ENCODE peak calls at places on chromosomes 2 and 18, in five cellular contexts. N, M, J, Z and A are unnamed samples. For H3K9me3, the result is how much of the 10 kb centered on the place peaks cover.

GRCh38 chr2:40150206-40150765 is 301.6 kb downstream of the SLC8A1 start:
- DNase-seq in J (no peak), Z (no peak), M (no peak), N (no peak), A (no peak)

GRCh38 chr2:46315103-46315890 is 18.1 kb downstream of the EPAS1 start:
- DNase-seq in M (peak), Z (no peak), J (peak), N (peak), A (no peak)

GRCh38 chr2:61707984-61708852 is 145.6 kb downstream of the FAM161A start:
- DNase-seq in Z (no peak), J (peak), M (no peak), N (no peak), A (no peak)

GRCh38 chr18:49082714-49083688 is 132.2 kb upstream of the SMAD7 start:
- DNase-seq in J (no peak), M (no peak), N (no peak), Z (no peak), A (no peak)

GRCh38 chr18:30245756-30246515 is 796.6 kb downstream of the DSC3 start:
- DNase-seq in N (no peak), M (no peak), J (no peak), Z (no peak), A (no peak)

GRCh38 chr2:43224131-43224570 is 2.3 kb downstream of the ZFP36L2 start:
- DNase-seq in N (peak), M (peak), Z (peak), J (peak), A (peak)

GRCh38 chr2:152506843-152507242 is 171.9 kb downstream of the FMNL2 start:
- DNase-seq in M (no peak), J (peak), Z (no peak), N (no peak), A (no peak)

GRCh38 chr2:200810967-200811335 is 759 bp upstream of the BZW1 start:
- DNase-seq in Z (no peak), J (peak), N (no peak), M (no peak), A (no peak)

GRCh38 chr18:57906852-57907251 is 103.7 kb upstream of the ATP8B1 start:
- DNase-seq in J (no peak), N (no peak), Z (no peak), M (no peak), A (no peak)

GRCh38 chr18:59646946-59647307 is 50.3 kb downstream of the CCBE1 start:
- DNase-seq in J (peak), N (no peak), Z (no peak), M (no peak), A (no peak)

DNA sequence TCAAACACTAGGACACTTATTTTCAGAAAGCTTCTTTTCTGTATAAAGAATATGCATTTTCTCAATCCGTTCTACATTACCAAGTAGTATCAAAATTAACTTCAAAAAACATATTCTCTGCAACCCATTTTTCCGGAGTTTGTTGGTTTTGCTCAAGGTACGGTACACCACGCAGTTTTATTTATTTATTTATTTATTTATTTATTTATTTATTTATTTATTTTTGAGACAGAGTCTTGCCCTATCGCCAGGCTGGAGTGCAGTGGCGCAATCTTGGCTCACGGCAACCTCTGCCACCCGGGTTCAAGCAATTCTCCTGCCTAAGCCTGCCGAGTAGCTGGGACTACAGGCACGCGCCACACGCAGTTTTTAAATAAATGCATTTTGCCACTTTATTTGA is 900.3 kb downstream of the CBLN2 start:
- DNase-seq in N (no peak), Z (no peak), J (no peak), M (no peak), A (no peak)
- H3K9me3 ChIP-seq in N (under half), Z (under half), J (under half), M (under half), A (under half)

GRCh38 chr2:231312066-231312465 is 83.4 kb upstream of the B3GNT7 start:
- DNase-seq in N (no peak), M (no peak), Z (no peak), J (no peak), A (no peak)

GRCh38 chr2:231308219-231308618 is 87.3 kb upstream of the B3GNT7 start:
- DNase-seq in J (no peak), M (no peak), Z (no peak), N (no peak), A (no peak)

GRCh38 chr2:231306791-231307440 is 88.6 kb upstream of the B3GNT7 start:
- DNase-seq in N (no peak), M (peak), J (no peak), Z (no peak), A (no peak)

GRCh38 chr2:231305221-231305620 is 90.3 kb upstream of the B3GNT7 start:
- DNase-seq in M (no peak), N (no peak), Z (no peak), J (no peak), A (no peak)

DNA sequence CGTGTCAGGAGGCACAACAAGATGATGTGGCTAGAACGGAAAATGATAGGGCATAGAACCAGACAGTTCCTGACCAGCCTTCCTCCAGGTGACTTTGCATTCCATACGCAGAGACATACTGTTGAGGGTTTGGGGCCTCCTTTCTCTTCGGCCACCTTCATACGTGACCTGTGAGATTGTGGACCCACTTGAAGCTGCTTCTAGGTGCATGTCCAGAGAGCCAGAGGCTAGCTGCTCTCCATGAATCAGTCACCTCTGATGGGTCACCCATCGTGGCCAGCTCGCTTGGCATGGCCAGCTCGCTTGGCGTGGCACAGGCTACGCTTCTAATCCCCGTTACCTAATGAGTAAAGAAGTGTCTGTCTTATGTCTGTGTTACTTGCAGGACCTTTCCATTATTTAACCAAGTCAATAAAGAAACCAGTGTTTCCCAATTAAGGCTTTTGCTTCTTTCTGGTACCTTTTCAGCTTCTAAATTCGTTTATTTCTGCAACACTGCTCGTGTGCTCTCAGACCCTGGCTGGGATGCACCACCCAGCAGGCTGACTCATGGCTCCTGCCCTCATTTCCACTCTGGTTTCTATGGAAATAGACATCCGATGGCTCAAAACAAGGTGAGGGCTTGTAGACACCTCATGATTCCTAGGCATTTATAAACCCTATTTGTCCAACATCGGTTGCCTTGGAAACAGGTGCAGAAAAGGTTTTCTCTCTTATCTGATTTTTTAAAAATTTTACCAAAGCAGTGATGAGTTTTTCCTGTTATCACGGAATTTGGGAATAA is 86.7 kb upstream of the B3GNT7 start:
- DNase-seq in J (peak), M (no peak), Z (no peak), N (no peak), A (no peak)
- H3K9me3 ChIP-seq in J (under half), M (under half), Z (under half), N (under half), A (under half)

DNA sequence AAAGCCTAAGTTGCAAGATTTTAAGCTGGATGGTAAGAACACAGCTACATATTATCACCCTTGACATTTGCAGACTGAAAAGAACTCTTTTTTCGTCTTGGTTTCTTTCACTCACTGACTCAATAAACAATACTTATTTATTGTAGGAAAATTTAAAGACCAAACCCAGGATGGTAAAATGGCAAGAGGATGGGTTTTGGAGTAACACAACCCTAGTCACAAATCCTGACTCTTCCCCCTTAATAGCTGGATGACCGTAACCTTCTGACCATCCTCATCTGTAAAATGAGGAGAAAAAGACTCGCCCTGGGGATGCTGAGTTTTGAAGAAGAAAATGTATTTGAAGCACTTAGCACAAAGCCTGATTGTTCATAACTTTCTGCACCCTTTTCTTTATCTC is 48.3 kb downstream of the ZC3H15 start:
- DNase-seq in M (no peak), Z (no peak), J (no peak), N (no peak), A (no peak)
- H3K9me3 ChIP-seq in M (under half), Z (under half), J (under half), N (under half), A (under half)

GRCh38 chr18:23949863-23950262 is 64.7 kb upstream of the TTC39C start:
- DNase-seq in N (no peak), J (no peak), M (no peak), Z (no peak), A (no peak)
- H3K9me3 ChIP-seq in N (under half), J (under half), M (under half), Z (under half), A (under half)

DNA sequence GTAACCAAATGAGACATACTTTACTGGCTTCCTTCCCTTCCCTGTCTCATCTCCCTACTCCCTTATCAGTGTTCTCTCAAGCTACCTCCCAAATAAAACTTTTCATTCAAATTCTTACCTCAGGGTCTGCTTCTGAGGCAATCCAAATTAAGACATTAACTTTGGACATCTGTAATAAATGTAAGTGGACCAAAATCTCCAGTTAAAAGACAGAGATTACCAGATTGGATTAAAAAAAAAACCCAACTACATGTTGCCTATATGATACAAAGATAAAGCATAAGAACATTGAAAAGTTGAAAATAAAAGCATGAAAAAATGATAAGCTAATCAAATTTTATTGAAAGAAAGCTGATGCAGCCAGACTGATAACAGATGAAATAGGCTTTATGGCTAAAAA is 58.8 kb upstream of the ST3GAL5 start:
- DNase-seq in J (no peak), M (no peak), N (no peak), Z (no peak), A (no peak)
- H3K9me3 ChIP-seq in J (under half), M (under half), N (under half), Z (under half), A (under half)

DNA sequence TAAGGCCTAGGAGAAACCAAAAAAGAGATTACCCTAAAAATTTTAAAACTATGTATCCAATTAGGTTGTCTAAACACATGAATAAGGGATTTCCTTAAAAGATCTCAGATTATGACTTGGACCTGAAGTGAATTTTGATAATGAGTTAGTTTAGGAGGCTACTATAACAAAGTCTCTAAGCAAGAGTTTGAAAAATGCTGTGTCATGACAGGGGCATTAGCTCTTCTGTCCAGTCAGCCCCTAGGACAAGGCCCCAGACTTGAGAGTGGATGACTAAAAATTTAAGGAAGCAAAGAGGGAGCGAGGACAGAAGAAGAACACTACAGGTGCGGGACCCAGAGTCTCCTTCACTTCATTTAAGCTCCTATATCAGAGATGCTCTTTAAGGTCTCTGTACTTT is 135.9 kb downstream of the DTNB start:
- DNase-seq in M (no peak), N (no peak), Z (no peak), J (no peak), A (no peak)
- H3K9me3 ChIP-seq in M (under half), N (under half), Z (under half), J (under half), A (under half)